ENCODE peak calls at places on chromosomes 1 and 21, in six cellular contexts. T, K, R, J, D and N are unnamed samples.

GRCh38 chr1:7893529-7894180 is 40.8 kb upstream of the UTS2 start:
- DNase-seq in T (no peak), K (no peak), R (no peak), J (peak; percentile 80), D (no peak), N (no peak)

GRCh38 chr21:27261676-27262075 is 294.8 kb upstream of the ADAMTS5 start:
- DNase-seq in T (no peak), K (no peak), R (no peak), J (no peak), D (no peak), N (no peak)

GRCh38 chr1:150889650-150890416 is 2.9 kb downstream of the CTXND2 start:
- DNase-seq in T (no peak), K (no peak), R (no peak), J (no peak), D (no peak), N (no peak)

GRCh38 chr1:1059494-1060280 is 14.4 kb downstream of the RNF223 start:
- DNase-seq in T (peak; percentile 95), K (peak; percentile 85), R (peak; percentile 73), J (peak; percentile 53), D (peak; percentile 94), N (peak; percentile 100)

GRCh38 chr1:96845464-96845863 is 123.9 kb downstream of the PTBP2 start:
- DNase-seq in T (peak; percentile 43), K (no peak), R (peak; percentile 85), J (no peak), D (peak; percentile 29), N (peak; percentile 48)

GRCh38 chr1:221451741-221452140 is 290.1 kb downstream of the DUSP10 start:
- DNase-seq in T (no peak), K (no peak), R (no peak), J (no peak), D (no peak), N (no peak)

GRCh38 chr1:204578867-204579664 is 62.9 kb downstream of the MDM4 start:
- DNase-seq in T (peak; percentile 61), K (no peak), R (no peak), J (no peak), D (peak; percentile 27), N (peak; percentile 78)

GRCh38 chr21:36122977-36123376 is 11.9 kb upstream of the CBR3 start:
- DNase-seq in T (no peak), K (no peak), R (no peak), J (no peak), D (no peak), N (no peak)

GRCh38 chr1:11990303-11991032 is 10.2 kb downstream of the MFN2 start:
- DNase-seq in T (no peak), K (no peak), R (no peak), J (peak; percentile 58), D (no peak), N (no peak)

GRCh38 chr21:34796518-34797201 is 127.9 kb downstream of the CLIC6 start:
- DNase-seq in T (no peak), K (no peak), R (peak; percentile 65), J (no peak), D (peak; percentile 49), N (peak; percentile 60)

GRCh38 chr1:3672971-3673361 is 20.6 kb downstream of the TP73 start:
- DNase-seq in T (no peak), K (no peak), R (no peak), J (no peak), D (no peak), N (no peak)

GRCh38 chr1:112344754-112345423 is 51.1 kb upstream of the CTTNBP2NL start:
- DNase-seq in T (peak; percentile 11), K (no peak), R (peak; percentile 33), J (no peak), D (no peak), N (no peak)

GRCh38 chr21:44875341-44875740 is 1.9 kb upstream of the PTTG1IP start:
- DNase-seq in T (no peak), K (no peak), R (no peak), J (peak; percentile 22), D (no peak), N (no peak)
- H3K4me3 ChIP-seq in T (no peak overlapping the region), K (peak overlapping the region; percentile 87), R (no peak overlapping the region), J (no peak overlapping the region), D (peak overlapping the region; percentile 80), N (no peak overlapping the region)

GRCh38 chr1:26744075-26744958 is 43.4 kb upstream of the PIGV start:
- DNase-seq in T (peak; percentile 25), K (no peak), R (peak; percentile 96), J (peak; percentile 94), D (peak; percentile 76), N (peak; percentile 44)

GRCh38 chr1:26743426-26744059 is 44.2 kb upstream of the PIGV start:
- DNase-seq in T (no peak), K (no peak), R (no peak), J (no peak), D (no peak), N (no peak)

GRCh38 chr1:26739251-26739914 is 43.6 kb downstream of the ARID1A start:
- DNase-seq in T (no peak), K (no peak), R (no peak), J (no peak), D (no peak), N (no peak)

GRCh38 chr1:26740958-26741357 is 45.1 kb downstream of the ARID1A start:
- DNase-seq in T (no peak), K (no peak), R (no peak), J (no peak), D (no peak), N (no peak)

GRCh38 chr1:26740023-26740422 is 44.2 kb downstream of the ARID1A start:
- DNase-seq in T (no peak), K (no peak), R (no peak), J (no peak), D (no peak), N (no peak)
- H3K36me3 ChIP-seq in T (peaks cover 23% of the 10 kb centered on the region), K (no peaks in the 10 kb centered on the region), R (peaks cover 3% of the 10 kb centered on the region), J (peaks cover 31% of the 10 kb centered on the region), D (peaks cover 1% of the 10 kb centered on the region), N (peaks cover 14% of the 10 kb centered on the region)

DNA sequence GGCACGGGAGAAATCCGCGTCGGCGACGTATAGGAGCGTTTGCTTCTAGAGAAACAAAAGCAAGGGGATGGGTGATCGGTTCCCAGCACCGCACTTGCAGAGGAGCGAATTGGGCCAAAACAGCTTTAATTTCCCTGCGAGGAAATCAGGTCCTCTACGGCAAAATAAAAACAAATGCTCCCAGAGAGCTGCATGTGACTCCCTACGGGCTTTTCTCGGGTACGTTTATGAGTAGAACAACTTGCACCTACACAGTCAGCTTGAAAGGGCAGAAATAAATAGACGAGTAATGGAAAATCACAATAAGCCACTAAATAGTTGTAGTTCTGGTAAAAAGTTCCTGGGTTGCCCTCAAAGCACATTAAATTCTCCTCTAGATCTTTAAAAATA is 1.2 kb downstream of the NHLH2 start:
- DNase-seq in T (no peak), K (no peak), R (no peak), J (no peak), D (no peak), N (no peak)
- H3K27me3 ChIP-seq in T (peaks cover 60% of the 10 kb centered on the region), K (peaks cover 11% of the 10 kb centered on the region), R (no peaks in the 10 kb centered on the region), J (peaks cover 55% of the 10 kb centered on the region), D (peaks cover 60% of the 10 kb centered on the region), N (peaks cover 50% of the 10 kb centered on the region)

GRCh38 chr1:21779613-21780521 is 3.1 kb downstream of the USP48 start:
- DNase-seq in T (no peak), K (no peak), R (no peak), J (no peak), D (no peak), N (no peak)
- H3K4me3 ChIP-seq in T (no peak overlapping the region), K (peak overlapping the region; percentile 27), R (no peak overlapping the region), J (no peak overlapping the region), D (no peak overlapping the region), N (no peak overlapping the region)

GRCh38 chr1:35151220-35151619 is 41.7 kb downstream of the SFPQ start:
- DNase-seq in T (no peak), K (no peak), R (no peak), J (no peak), D (no peak), N (no peak)
- H3K36me3 ChIP-seq in T (no peaks in the 10 kb centered on the region), K (no peaks in the 10 kb centered on the region), R (no peaks in the 10 kb centered on the region), J (no peaks in the 10 kb centered on the region), D (no peaks in the 10 kb centered on the region), N (no peaks in the 10 kb centered on the region)

DNA sequence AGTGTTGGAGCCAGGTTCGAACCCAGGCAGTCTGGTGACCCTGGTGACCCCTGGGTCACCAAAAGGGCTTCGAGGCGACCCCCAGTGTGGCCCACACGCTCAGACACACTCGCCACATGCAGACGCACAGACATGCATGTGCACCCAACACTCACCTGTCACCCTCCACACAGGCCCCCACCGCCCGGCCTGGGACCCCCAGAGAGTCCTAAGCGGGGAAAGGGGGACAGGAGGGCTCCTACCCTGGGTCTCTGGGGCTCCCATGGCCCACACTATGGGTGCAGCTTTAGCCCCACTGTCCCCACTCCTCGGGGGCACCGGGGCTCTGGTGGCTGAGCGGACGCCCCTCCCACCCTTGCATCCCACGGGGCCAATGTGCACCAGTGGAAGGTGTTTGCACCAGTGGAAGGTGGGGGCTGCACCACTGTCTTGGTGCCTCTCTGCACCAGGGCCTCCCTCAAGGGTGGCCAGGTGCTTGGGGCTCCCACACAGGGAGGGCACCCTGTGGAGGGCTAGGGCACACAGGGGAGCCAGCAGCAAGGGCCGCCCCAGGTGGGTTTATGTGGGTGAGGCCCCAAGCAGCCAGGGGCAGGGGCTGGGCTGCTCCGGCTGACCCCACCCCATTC is 9.9 kb downstream of the CHD5 start:
- DNase-seq in T (no peak), K (no peak), R (no peak), J (no peak), D (no peak), N (peak; percentile 43)
- H3K27me3 ChIP-seq in T (peaks cover 5% of the 10 kb centered on the region), K (no peaks in the 10 kb centered on the region), R (no peaks in the 10 kb centered on the region), J (peaks cover 32% of the 10 kb centered on the region), D (no peaks in the 10 kb centered on the region), N (no peaks in the 10 kb centered on the region)